ENCODE peak calls at places on chromosomes 16 and 17, in five cellular contexts. W is lung, B is adrenal gland, P is heart right ventricle, F is esophagus squamous epithelium. J is an unnamed sample.

GRCh38 chr17:80527016-80527645 is 17.5 kb upstream of the RPTOR start:
- DNase-seq in P (no peak), B (no peak), F (no peak), W (no peak), J (no peak)

GRCh38 chr16:53024045-53024444 is 28.7 kb downstream of the CHD9NB start:
- DNase-seq in B (no peak), F (no peak), P (no peak), W (no peak), J (no peak)

GRCh38 chr17:80946449-80946848 is 45.2 kb upstream of the CHMP6 start:
- DNase-seq in F (no peak), B (peak; percentile 5), W (no peak), P (no peak), J (no peak)

GRCh38 chr17:5509482-5509881 is 23.1 kb downstream of the MIS12 start:
- DNase-seq in P (no peak), B (no peak), F (no peak), W (no peak), J (no peak)

GRCh38 chr17:37310940-37311339 is 64.8 kb upstream of the C17orf78 start:
- DNase-seq in F (no peak), B (no peak), P (no peak), W (no peak), J (no peak)

GRCh38 chr16:50152386-50152806 is 710 bp upstream of the TENT4B start:
- DNase-seq in F (no peak), B (peak; percentile 59), W (peak; percentile 40), P (peak; percentile 27), J (peak; percentile 65)

GRCh38 chr16:15766918-15767317 is 89.9 kb downstream of the MYH11 start:
- DNase-seq in P (no peak), W (no peak), F (no peak), B (no peak), J (no peak)

GRCh38 chr16:9123401-9123800 is 32.0 kb downstream of the HAPSTR1 start:
- DNase-seq in P (no peak), F (no peak), W (no peak), B (no peak), J (no peak)

GRCh38 chr16:53910990-53911389 is 207.0 kb downstream of the FTO start:
- DNase-seq in F (no peak), B (no peak), W (no peak), P (no peak), J (no peak)

GRCh38 chr16:14409563-14409962 is 220.5 kb downstream of the PARN start:
- DNase-seq in P (no peak), B (peak; percentile 47), F (no peak), W (no peak), J (no peak)

GRCh38 chr16:70162041-70162451 is 11.5 kb upstream of the CLEC18C start:
- DNase-seq in P (no peak), F (no peak), W (peak; percentile 28), B (no peak), J (peak; percentile 10)

GRCh38 chr17:10327640-10328039 is 45.2 kb downstream of the MYH13 start:
- DNase-seq in W (peak; percentile 76), B (peak; percentile 83), F (no peak), P (peak; percentile 76), J (peak; percentile 88)

GRCh38 chr17:44203731-44204452 is 4.2 kb upstream of the ATXN7L3 start:
- DNase-seq in F (no peak), B (no peak), W (peak; percentile 53), P (no peak), J (no peak)

GRCh38 chr17:56545056-56545455 is 48.4 kb upstream of the NOG start:
- DNase-seq in P (no peak), F (no peak), W (no peak), B (no peak), J (no peak)

GRCh38 chr17:58200024-58200633 is 7.6 kb downstream of the EPX start:
- DNase-seq in W (peak; percentile 64), B (peak; percentile 65), F (no peak), P (no peak), J (no peak)

GRCh38 chr16:1428511-1428910 is 2.4 kb upstream of the PERCC1 start:
- DNase-seq in F (no peak), W (no peak), B (no peak), P (no peak), J (no peak)

GRCh38 chr17:65287040-65287439 is 149.9 kb downstream of the RGS9 start:
- DNase-seq in B (no peak), F (no peak), W (no peak), P (no peak), J (no peak)

GRCh38 chr17:65751263-65751662 is 189.8 kb upstream of the AXIN2 start:
- DNase-seq in F (no peak), B (no peak), P (no peak), W (no peak), J (no peak)

GRCh38 chr17:2023692-2024571 is 1.2 kb downstream of the RTN4RL1 start:
- DNase-seq in B (peak; percentile 70), F (no peak), W (peak; percentile 76), P (peak; percentile 61), J (no peak)

GRCh38 chr16:88062341-88062861 is 111.2 kb downstream of the BANP start:
- DNase-seq in B (peak; percentile 48), W (no peak), P (no peak), F (no peak), J (peak; percentile 85)

GRCh38 chr17:66508896-66509843 is 206.8 kb downstream of the PRKCA start:
- DNase-seq in P (no peak), W (peak; percentile 64), B (peak; percentile 51), F (no peak), J (no peak)

GRCh38 chr16:28067604-28068382 is 4.3 kb upstream of the GSG1L start:
- DNase-seq in P (no peak), W (no peak), F (no peak), B (no peak), J (peak; percentile 46)

GRCh38 chr17:31499771-31500554 is 108.5 kb downstream of the RAB11FIP4 start:
- DNase-seq in B (no peak), W (no peak), F (no peak), P (peak; percentile 71), J (peak; percentile 85)

GRCh38 chr16:31135535-31136286 is at the start of gene PRSS8:
- DNase-seq in F (no peak), B (no peak), W (peak; percentile 85), P (no peak), J (no peak)

GRCh38 chr17:76690596-76691280 is 20.0 kb downstream of the MXRA7 start:
- DNase-seq in B (no peak), F (no peak), W (no peak), P (no peak), J (peak; percentile 25)
- H3K4me1 ChIP-seq in B (peaks cover 70% of the 10 kb centered on the region), F (peaks cover 63% of the 10 kb centered on the region), W (no peaks in the 10 kb centered on the region), P (peaks cover 99% of the 10 kb centered on the region), J (no peaks in the 10 kb centered on the region)

DNA sequence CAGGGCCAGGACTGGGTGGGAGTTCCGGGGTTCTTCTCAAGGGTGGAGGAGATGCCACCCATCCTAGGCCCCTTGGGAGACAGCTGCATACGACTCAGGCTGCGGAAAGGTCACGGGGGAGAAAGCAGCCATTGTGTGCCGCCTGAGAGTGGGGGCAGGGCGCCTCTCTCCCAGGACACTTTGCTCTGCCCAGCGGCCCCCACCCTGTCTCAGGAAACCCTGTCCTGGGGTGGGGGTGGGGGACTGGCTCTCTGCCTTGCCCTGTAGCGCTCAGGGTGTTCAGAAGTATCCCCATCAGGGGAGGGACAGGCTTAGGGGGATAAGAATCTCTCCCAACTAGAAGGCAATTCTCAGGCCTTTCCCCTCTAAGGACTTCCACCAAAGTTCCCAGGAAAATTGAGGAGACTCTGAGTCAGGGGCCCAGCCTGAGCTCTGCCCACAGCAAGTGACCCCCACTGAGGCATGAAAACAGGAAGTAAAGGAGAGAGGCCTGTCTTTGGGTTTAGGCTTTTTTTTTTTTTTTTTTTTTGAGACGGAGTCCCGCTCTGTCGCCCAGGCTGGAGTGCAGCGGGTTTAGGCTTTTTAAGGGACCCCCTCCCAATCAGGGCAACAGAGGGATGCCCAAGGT is 4.9 kb downstream of the GIT1 start:
- DNase-seq in W (no peak), F (no peak), P (peak; percentile 41), B (no peak), J (no peak)
- H3K4me3 ChIP-seq in W (no peak overlapping the region), F (peak overlapping the region; percentile 31), P (peak overlapping the region; percentile 43), B (no peak overlapping the region), J (no peak overlapping the region)

GRCh38 chr17:33751702-33752065 is 458.6 kb upstream of the ASIC2 start:
- DNase-seq in F (no peak), P (no peak), B (no peak), W (no peak), J (no peak)

GRCh38 chr17:33756021-33756420 is 462.9 kb upstream of the ASIC2 start:
- DNase-seq in F (no peak), W (no peak), B (no peak), P (no peak), J (no peak)

GRCh38 chr17:33749171-33749570 is 456.1 kb upstream of the ASIC2 start:
- DNase-seq in B (no peak), F (no peak), W (no peak), P (no peak), J (no peak)

GRCh38 chr17:33753452-33753851 is 460.4 kb upstream of the ASIC2 start:
- DNase-seq in P (no peak), B (no peak), F (no peak), W (no peak), J (no peak)

DNA sequence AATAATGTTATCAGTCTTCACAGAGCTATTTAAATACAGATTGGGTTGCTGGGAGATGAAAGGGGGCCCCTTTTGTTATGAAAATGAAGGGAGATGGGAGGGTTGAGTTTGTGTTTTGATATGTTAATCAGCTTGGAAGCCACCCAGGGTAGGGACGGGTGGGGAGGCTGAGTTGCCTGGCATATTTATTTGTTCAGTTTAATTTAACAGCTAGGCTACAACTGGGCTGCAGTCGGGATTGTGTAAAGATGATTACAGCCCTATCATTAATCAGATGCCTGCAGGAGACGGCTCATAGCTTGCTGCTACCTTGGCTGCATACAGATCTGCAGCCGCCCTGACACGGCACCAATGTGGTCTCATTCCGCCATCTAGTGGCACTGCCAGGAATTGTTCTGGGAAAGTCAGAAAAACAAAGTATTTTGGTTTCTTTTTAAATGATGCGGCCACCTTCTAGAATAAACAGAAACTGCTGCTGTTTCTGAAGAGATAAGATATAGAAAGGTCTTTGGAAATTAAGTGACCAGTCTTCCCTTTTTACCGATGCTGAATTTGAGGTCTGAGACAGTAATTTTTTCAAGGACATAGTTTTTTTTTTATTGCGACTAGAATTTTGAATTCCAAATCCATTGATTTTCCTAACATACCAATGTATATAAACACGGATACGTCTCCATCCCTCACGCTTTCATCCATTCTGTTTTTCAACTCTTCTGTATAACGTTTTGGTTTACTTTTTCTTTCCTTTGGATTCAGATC is 458.0 kb upstream of the ASIC2 start:
- DNase-seq in B (peak; percentile 72), F (no peak), W (peak; percentile 65), P (peak; percentile 58), J (peak; percentile 72)
- H3K4me1 ChIP-seq in B (no peaks in the 10 kb centered on the region), F (peaks cover 12% of the 10 kb centered on the region), W (no peaks in the 10 kb centered on the region), P (peaks cover 4% of the 10 kb centered on the region), J (no peaks in the 10 kb centered on the region)

DNA sequence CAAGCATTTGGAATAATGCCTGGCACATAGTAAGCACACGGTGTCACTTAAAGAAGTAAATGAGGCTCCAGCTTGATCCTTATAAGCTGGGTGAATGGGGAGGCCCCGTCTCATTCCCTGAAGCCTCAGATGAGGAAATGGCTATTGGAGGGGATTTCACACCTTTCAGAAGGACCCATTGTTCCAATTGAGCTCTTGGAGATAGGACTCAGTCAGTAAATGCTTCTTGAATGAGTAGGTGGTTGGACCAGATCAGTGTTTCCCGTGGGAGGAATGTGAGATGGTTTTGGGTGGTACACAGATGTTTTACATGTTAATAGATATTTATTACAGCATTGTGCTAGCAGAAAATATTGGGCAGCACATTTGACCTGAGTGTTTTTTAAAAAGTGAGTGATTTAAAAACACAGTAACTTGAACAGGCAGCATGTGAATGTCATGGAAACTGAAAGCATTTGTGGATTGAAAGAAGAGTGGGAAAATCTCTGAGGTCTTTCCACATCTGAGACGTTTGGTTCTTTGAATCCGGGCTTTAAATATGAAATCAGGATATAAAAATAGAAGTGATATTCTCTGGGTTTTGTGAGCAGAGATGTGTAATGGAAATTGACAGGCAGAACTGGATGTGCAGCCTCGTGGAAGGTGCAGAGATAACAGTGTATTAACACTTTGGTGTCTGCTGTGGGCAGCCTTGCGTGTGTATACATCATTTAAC is 36.4 kb upstream of the ARHGAP17 start:
- DNase-seq in B (peak; percentile 39), F (no peak), P (no peak), W (no peak), J (no peak)
- H3K4me3 ChIP-seq in B (peak overlapping the region; percentile 37), F (no peak overlapping the region), P (no peak overlapping the region), W (no peak overlapping the region), J (no peak overlapping the region)

J was measured in aorta.